ENCODE peak calls at places on chromosomes 4 and X, in eight cellular contexts. One of them, this sample, is unnamed.

GRCh38 chr4:98609946-98610345 is 48.5 kb downstream of the TSPAN5 start:
- DNase-seq in adipocyte: peak
- DNase-seq in GM04504: no peak
- DNase-seq in NCI-H1417 treated with DMSO at 0.1 percent for 48 hours: no peak
- DNase-seq in head of caudate nucleus: no peak
- DNase-seq in NCI-H1105 treated with DMSO at 0.1 percent for 48 hours: no peak
- DNase-seq in stimulated activated CD4-positive, alpha-beta T cell treated with anti-CD3 and anti-CD28 coated beads, Interleukin-4, amount 100 ng/mL, for 1 hour: no peak
- DNase-seq in fibroblast of mammary gland: no peak
- DNase-seq in this sample: no peak

GRCh38 chr4:58808817-58809216 is 1698.6 kb upstream of the IGFBP7 start:
- DNase-seq in adipocyte: no peak
- DNase-seq in GM04504: no peak
- DNase-seq in NCI-H1417 treated with DMSO at 0.1 percent for 48 hours: no peak
- DNase-seq in head of caudate nucleus: no peak
- DNase-seq in NCI-H1105 treated with DMSO at 0.1 percent for 48 hours: no peak
- DNase-seq in stimulated activated CD4-positive, alpha-beta T cell treated with anti-CD3 and anti-CD28 coated beads, Interleukin-4, amount 100 ng/mL, for 1 hour: no peak
- DNase-seq in fibroblast of mammary gland: no peak
- DNase-seq in this sample: no peak

GRCh38 chr4:86338989-86339388 is 20.9 kb downstream of the MAPK10 start:
- DNase-seq in adipocyte: peak
- DNase-seq in GM04504: peak
- DNase-seq in NCI-H1417 treated with DMSO at 0.1 percent for 48 hours: no peak
- DNase-seq in head of caudate nucleus: no peak
- DNase-seq in NCI-H1105 treated with DMSO at 0.1 percent for 48 hours: no peak
- DNase-seq in stimulated activated CD4-positive, alpha-beta T cell treated with anti-CD3 and anti-CD28 coated beads, Interleukin-4, amount 100 ng/mL, for 1 hour: no peak
- DNase-seq in fibroblast of mammary gland: peak
- DNase-seq in this sample: no peak

GRCh38 chr4:73944061-73944875 is 37.6 kb downstream of the PF4 start:
- DNase-seq in adipocyte: peak
- DNase-seq in GM04504: no peak
- DNase-seq in NCI-H1417 treated with DMSO at 0.1 percent for 48 hours: no peak
- DNase-seq in head of caudate nucleus: no peak
- DNase-seq in NCI-H1105 treated with DMSO at 0.1 percent for 48 hours: no peak
- DNase-seq in stimulated activated CD4-positive, alpha-beta T cell treated with anti-CD3 and anti-CD28 coated beads, Interleukin-4, amount 100 ng/mL, for 1 hour: no peak
- DNase-seq in fibroblast of mammary gland: peak
- DNase-seq in this sample: no peak

GRCh38 chr4:35925806-35926205 is 318.5 kb downstream of the ARAP2 start:
- DNase-seq in adipocyte: no peak
- DNase-seq in GM04504: no peak
- DNase-seq in NCI-H1417 treated with DMSO at 0.1 percent for 48 hours: no peak
- DNase-seq in head of caudate nucleus: no peak
- DNase-seq in NCI-H1105 treated with DMSO at 0.1 percent for 48 hours: no peak
- DNase-seq in stimulated activated CD4-positive, alpha-beta T cell treated with anti-CD3 and anti-CD28 coated beads, Interleukin-4, amount 100 ng/mL, for 1 hour: no peak
- DNase-seq in fibroblast of mammary gland: no peak
- DNase-seq in this sample: no peak

GRCh38 chr4:113349400-113349799 is 299.9 kb downstream of the ANK2 start:
- DNase-seq in adipocyte: no peak
- DNase-seq in GM04504: no peak
- DNase-seq in NCI-H1417 treated with DMSO at 0.1 percent for 48 hours: no peak
- DNase-seq in head of caudate nucleus: no peak
- DNase-seq in NCI-H1105 treated with DMSO at 0.1 percent for 48 hours: no peak
- DNase-seq in stimulated activated CD4-positive, alpha-beta T cell treated with anti-CD3 and anti-CD28 coated beads, Interleukin-4, amount 100 ng/mL, for 1 hour: no peak
- DNase-seq in fibroblast of mammary gland: no peak
- DNase-seq in this sample: no peak

GRCh38 chr4:26048378-26048882 is 134.4 kb downstream of the SMIM20 start:
- DNase-seq in adipocyte: peak
- DNase-seq in GM04504: peak
- DNase-seq in NCI-H1417 treated with DMSO at 0.1 percent for 48 hours: no peak
- DNase-seq in head of caudate nucleus: no peak
- DNase-seq in NCI-H1105 treated with DMSO at 0.1 percent for 48 hours: no peak
- DNase-seq in stimulated activated CD4-positive, alpha-beta T cell treated with anti-CD3 and anti-CD28 coated beads, Interleukin-4, amount 100 ng/mL, for 1 hour: no peak
- DNase-seq in fibroblast of mammary gland: peak
- DNase-seq in this sample: no peak

GRCh38 chr4:176656108-176656507 is 136.6 kb downstream of the VEGFC start:
- DNase-seq in adipocyte: peak
- DNase-seq in GM04504: peak
- DNase-seq in NCI-H1417 treated with DMSO at 0.1 percent for 48 hours: no peak
- DNase-seq in head of caudate nucleus: no peak
- DNase-seq in NCI-H1105 treated with DMSO at 0.1 percent for 48 hours: no peak
- DNase-seq in stimulated activated CD4-positive, alpha-beta T cell treated with anti-CD3 and anti-CD28 coated beads, Interleukin-4, amount 100 ng/mL, for 1 hour: no peak
- DNase-seq in fibroblast of mammary gland: no peak
- DNase-seq in this sample: peak

GRCh38 chr4:5511791-5512190 is 196.6 kb downstream of the EVC2 start:
- DNase-seq in adipocyte: peak
- DNase-seq in GM04504: no peak
- DNase-seq in NCI-H1417 treated with DMSO at 0.1 percent for 48 hours: no peak
- DNase-seq in head of caudate nucleus: no peak
- DNase-seq in NCI-H1105 treated with DMSO at 0.1 percent for 48 hours: no peak
- DNase-seq in stimulated activated CD4-positive, alpha-beta T cell treated with anti-CD3 and anti-CD28 coated beads, Interleukin-4, amount 100 ng/mL, for 1 hour: no peak
- DNase-seq in fibroblast of mammary gland: peak
- DNase-seq in this sample: no peak

GRCh38 chrX:73963682-73964081 is 340.3 kb upstream of the ZCCHC13 start:
- DNase-seq in adipocyte: no peak
- DNase-seq in GM04504: no peak
- DNase-seq in NCI-H1417 treated with DMSO at 0.1 percent for 48 hours: no peak
- DNase-seq in head of caudate nucleus: no peak
- DNase-seq in NCI-H1105 treated with DMSO at 0.1 percent for 48 hours: no peak
- DNase-seq in stimulated activated CD4-positive, alpha-beta T cell treated with anti-CD3 and anti-CD28 coated beads, Interleukin-4, amount 100 ng/mL, for 1 hour: no peak
- DNase-seq in fibroblast of mammary gland: peak
- DNase-seq in this sample: no peak

GRCh38 chr4:47741200-47741599 is 96.7 kb downstream of the CORIN start:
- DNase-seq in adipocyte: peak
- DNase-seq in GM04504: no peak
- DNase-seq in NCI-H1417 treated with DMSO at 0.1 percent for 48 hours: no peak
- DNase-seq in head of caudate nucleus: no peak
- DNase-seq in NCI-H1105 treated with DMSO at 0.1 percent for 48 hours: no peak
- DNase-seq in stimulated activated CD4-positive, alpha-beta T cell treated with anti-CD3 and anti-CD28 coated beads, Interleukin-4, amount 100 ng/mL, for 1 hour: no peak
- DNase-seq in fibroblast of mammary gland: peak
- DNase-seq in this sample: no peak

GRCh38 chrX:13076176-13076956 is 31.9 kb upstream of the FAM9C start:
- DNase-seq in adipocyte: no peak
- DNase-seq in GM04504: no peak
- DNase-seq in NCI-H1417 treated with DMSO at 0.1 percent for 48 hours: no peak
- DNase-seq in head of caudate nucleus: no peak
- DNase-seq in NCI-H1105 treated with DMSO at 0.1 percent for 48 hours: no peak
- DNase-seq in stimulated activated CD4-positive, alpha-beta T cell treated with anti-CD3 and anti-CD28 coated beads, Interleukin-4, amount 100 ng/mL, for 1 hour: no peak
- DNase-seq in fibroblast of mammary gland: peak
- DNase-seq in this sample: no peak

GRCh38 chrX:147912093-147912801 is 528 bp downstream of the FMR1 start:
- DNase-seq in adipocyte: peak
- DNase-seq in GM04504: peak
- DNase-seq in NCI-H1417 treated with DMSO at 0.1 percent for 48 hours: no peak
- DNase-seq in head of caudate nucleus: no peak
- DNase-seq in NCI-H1105 treated with DMSO at 0.1 percent for 48 hours: peak
- DNase-seq in stimulated activated CD4-positive, alpha-beta T cell treated with anti-CD3 and anti-CD28 coated beads, Interleukin-4, amount 100 ng/mL, for 1 hour: peak
- DNase-seq in fibroblast of mammary gland: peak
- DNase-seq in this sample: peak

GRCh38 chr4:27360651-27361347 is 500.2 kb downstream of the STIM2 start:
- DNase-seq in adipocyte: peak
- DNase-seq in GM04504: peak
- DNase-seq in NCI-H1417 treated with DMSO at 0.1 percent for 48 hours: no peak
- DNase-seq in head of caudate nucleus: no peak
- DNase-seq in NCI-H1105 treated with DMSO at 0.1 percent for 48 hours: no peak
- DNase-seq in stimulated activated CD4-positive, alpha-beta T cell treated with anti-CD3 and anti-CD28 coated beads, Interleukin-4, amount 100 ng/mL, for 1 hour: no peak
- DNase-seq in fibroblast of mammary gland: peak
- DNase-seq in this sample: no peak

GRCh38 chrX:115968436-115969252 is 201.9 kb upstream of the AGTR2 start:
- DNase-seq in adipocyte: peak
- DNase-seq in GM04504: no peak
- DNase-seq in NCI-H1417 treated with DMSO at 0.1 percent for 48 hours: peak
- DNase-seq in head of caudate nucleus: peak
- DNase-seq in NCI-H1105 treated with DMSO at 0.1 percent for 48 hours: peak
- DNase-seq in stimulated activated CD4-positive, alpha-beta T cell treated with anti-CD3 and anti-CD28 coated beads, Interleukin-4, amount 100 ng/mL, for 1 hour: no peak
- DNase-seq in fibroblast of mammary gland: peak
- DNase-seq in this sample: peak

GRCh38 chr4:55609393-55609821 is 17.4 kb upstream of the PDCL2 start:
- DNase-seq in adipocyte: peak
- DNase-seq in GM04504: peak
- DNase-seq in NCI-H1417 treated with DMSO at 0.1 percent for 48 hours: no peak
- DNase-seq in head of caudate nucleus: no peak
- DNase-seq in NCI-H1105 treated with DMSO at 0.1 percent for 48 hours: no peak
- DNase-seq in stimulated activated CD4-positive, alpha-beta T cell treated with anti-CD3 and anti-CD28 coated beads, Interleukin-4, amount 100 ng/mL, for 1 hour: no peak
- DNase-seq in fibroblast of mammary gland: peak
- DNase-seq in this sample: no peak

GRCh38 chrX:109936114-109936513 is 66.8 kb upstream of the TMEM164 start:
- DNase-seq in adipocyte: peak
- DNase-seq in GM04504: no peak
- DNase-seq in NCI-H1417 treated with DMSO at 0.1 percent for 48 hours: no peak
- DNase-seq in head of caudate nucleus: no peak
- DNase-seq in NCI-H1105 treated with DMSO at 0.1 percent for 48 hours: no peak
- DNase-seq in stimulated activated CD4-positive, alpha-beta T cell treated with anti-CD3 and anti-CD28 coated beads, Interleukin-4, amount 100 ng/mL, for 1 hour: no peak
- DNase-seq in fibroblast of mammary gland: peak
- DNase-seq in this sample: no peak

GRCh38 chr4:107970063-107970798 is 19.5 kb upstream of the HADH start:
- DNase-seq in adipocyte: no peak
- DNase-seq in GM04504: no peak
- DNase-seq in NCI-H1417 treated with DMSO at 0.1 percent for 48 hours: no peak
- DNase-seq in head of caudate nucleus: no peak
- DNase-seq in NCI-H1105 treated with DMSO at 0.1 percent for 48 hours: no peak
- DNase-seq in stimulated activated CD4-positive, alpha-beta T cell treated with anti-CD3 and anti-CD28 coated beads, Interleukin-4, amount 100 ng/mL, for 1 hour: no peak
- DNase-seq in fibroblast of mammary gland: no peak
- DNase-seq in this sample: no peak

GRCh38 chr4:39498724-39499014 is 28.6 kb downstream of the UGDH start:
- DNase-seq in adipocyte: no peak
- DNase-seq in GM04504: no peak
- DNase-seq in NCI-H1417 treated with DMSO at 0.1 percent for 48 hours: no peak
- DNase-seq in head of caudate nucleus: no peak
- DNase-seq in NCI-H1105 treated with DMSO at 0.1 percent for 48 hours: no peak
- DNase-seq in stimulated activated CD4-positive, alpha-beta T cell treated with anti-CD3 and anti-CD28 coated beads, Interleukin-4, amount 100 ng/mL, for 1 hour: no peak
- DNase-seq in fibroblast of mammary gland: no peak
- DNase-seq in this sample: no peak

GRCh38 chr4:8580321-8581093 is at the start of gene GPR78:
- DNase-seq in adipocyte: peak
- DNase-seq in GM04504: no peak
- DNase-seq in NCI-H1417 treated with DMSO at 0.1 percent for 48 hours: no peak
- DNase-seq in head of caudate nucleus: no peak
- DNase-seq in NCI-H1105 treated with DMSO at 0.1 percent for 48 hours: peak
- DNase-seq in stimulated activated CD4-positive, alpha-beta T cell treated with anti-CD3 and anti-CD28 coated beads, Interleukin-4, amount 100 ng/mL, for 1 hour: peak
- DNase-seq in fibroblast of mammary gland: peak
- DNase-seq in this sample: no peak

GRCh38 chrX:69285401-69285871 is 120.2 kb upstream of the PJA1 start:
- DNase-seq in adipocyte: no peak
- DNase-seq in GM04504: no peak
- DNase-seq in NCI-H1417 treated with DMSO at 0.1 percent for 48 hours: no peak
- DNase-seq in head of caudate nucleus: no peak
- DNase-seq in NCI-H1105 treated with DMSO at 0.1 percent for 48 hours: no peak
- DNase-seq in stimulated activated CD4-positive, alpha-beta T cell treated with anti-CD3 and anti-CD28 coated beads, Interleukin-4, amount 100 ng/mL, for 1 hour: no peak
- DNase-seq in fibroblast of mammary gland: no peak
- DNase-seq in this sample: no peak

GRCh38 chr4:87309625-87310024 is 13.1 kb downstream of the HSD17B13 start:
- DNase-seq in adipocyte: no peak
- DNase-seq in GM04504: peak
- DNase-seq in NCI-H1417 treated with DMSO at 0.1 percent for 48 hours: no peak
- DNase-seq in head of caudate nucleus: no peak
- DNase-seq in NCI-H1105 treated with DMSO at 0.1 percent for 48 hours: no peak
- DNase-seq in stimulated activated CD4-positive, alpha-beta T cell treated with anti-CD3 and anti-CD28 coated beads, Interleukin-4, amount 100 ng/mL, for 1 hour: no peak
- DNase-seq in fibroblast of mammary gland: peak
- DNase-seq in this sample: no peak

GRCh38 chr4:151103758-151104157 is 4.3 kb downstream of the RPS3A start:
- DNase-seq in adipocyte: no peak
- DNase-seq in GM04504: no peak
- DNase-seq in NCI-H1417 treated with DMSO at 0.1 percent for 48 hours: no peak
- DNase-seq in head of caudate nucleus: no peak
- DNase-seq in NCI-H1105 treated with DMSO at 0.1 percent for 48 hours: no peak
- DNase-seq in stimulated activated CD4-positive, alpha-beta T cell treated with anti-CD3 and anti-CD28 coated beads, Interleukin-4, amount 100 ng/mL, for 1 hour: no peak
- DNase-seq in fibroblast of mammary gland: no peak
- DNase-seq in this sample: no peak

GRCh38 chr4:168647976-168648375 is 151.1 kb downstream of the PALLD start:
- DNase-seq in adipocyte: no peak
- DNase-seq in GM04504: no peak
- DNase-seq in NCI-H1417 treated with DMSO at 0.1 percent for 48 hours: no peak
- DNase-seq in head of caudate nucleus: no peak
- DNase-seq in NCI-H1105 treated with DMSO at 0.1 percent for 48 hours: no peak
- DNase-seq in stimulated activated CD4-positive, alpha-beta T cell treated with anti-CD3 and anti-CD28 coated beads, Interleukin-4, amount 100 ng/mL, for 1 hour: no peak
- DNase-seq in fibroblast of mammary gland: no peak
- DNase-seq in this sample: no peak

GRCh38 chr4:82629238-82630000 is 67.6 kb upstream of the TMEM150C start:
- DNase-seq in adipocyte: peak
- DNase-seq in GM04504: no peak
- DNase-seq in NCI-H1417 treated with DMSO at 0.1 percent for 48 hours: no peak
- DNase-seq in head of caudate nucleus: no peak
- DNase-seq in NCI-H1105 treated with DMSO at 0.1 percent for 48 hours: no peak
- DNase-seq in stimulated activated CD4-positive, alpha-beta T cell treated with anti-CD3 and anti-CD28 coated beads, Interleukin-4, amount 100 ng/mL, for 1 hour: no peak
- DNase-seq in fibroblast of mammary gland: peak
- DNase-seq in this sample: no peak

GRCh38 chrX:46327229-46328081 is 217.8 kb downstream of the ZNF674 start:
- DNase-seq in adipocyte: peak
- DNase-seq in GM04504: no peak
- DNase-seq in NCI-H1417 treated with DMSO at 0.1 percent for 48 hours: no peak
- DNase-seq in head of caudate nucleus: no peak
- DNase-seq in NCI-H1105 treated with DMSO at 0.1 percent for 48 hours: no peak
- DNase-seq in stimulated activated CD4-positive, alpha-beta T cell treated with anti-CD3 and anti-CD28 coated beads, Interleukin-4, amount 100 ng/mL, for 1 hour: no peak
- DNase-seq in fibroblast of mammary gland: no peak
- DNase-seq in this sample: no peak

GRCh38 chr4:89558147-89558546 is 250.5 kb upstream of the GPRIN3 start:
- DNase-seq in adipocyte: no peak
- DNase-seq in GM04504: no peak
- DNase-seq in NCI-H1417 treated with DMSO at 0.1 percent for 48 hours: no peak
- DNase-seq in head of caudate nucleus: no peak
- DNase-seq in NCI-H1105 treated with DMSO at 0.1 percent for 48 hours: no peak
- DNase-seq in stimulated activated CD4-positive, alpha-beta T cell treated with anti-CD3 and anti-CD28 coated beads, Interleukin-4, amount 100 ng/mL, for 1 hour: no peak
- DNase-seq in fibroblast of mammary gland: peak
- DNase-seq in this sample: peak

GRCh38 chr4:108861339-108861738 is 98.5 kb upstream of the ETNPPL start:
- DNase-seq in adipocyte: peak
- DNase-seq in GM04504: no peak
- DNase-seq in NCI-H1417 treated with DMSO at 0.1 percent for 48 hours: no peak
- DNase-seq in head of caudate nucleus: no peak
- DNase-seq in NCI-H1105 treated with DMSO at 0.1 percent for 48 hours: no peak
- DNase-seq in stimulated activated CD4-positive, alpha-beta T cell treated with anti-CD3 and anti-CD28 coated beads, Interleukin-4, amount 100 ng/mL, for 1 hour: no peak
- DNase-seq in fibroblast of mammary gland: peak
- DNase-seq in this sample: no peak

GRCh38 chr4:48116582-48116981 is 17.5 kb downstream of the TXK start:
- DNase-seq in adipocyte: no peak
- DNase-seq in GM04504: no peak
- DNase-seq in NCI-H1417 treated with DMSO at 0.1 percent for 48 hours: no peak
- DNase-seq in head of caudate nucleus: no peak
- DNase-seq in NCI-H1105 treated with DMSO at 0.1 percent for 48 hours: no peak
- DNase-seq in stimulated activated CD4-positive, alpha-beta T cell treated with anti-CD3 and anti-CD28 coated beads, Interleukin-4, amount 100 ng/mL, for 1 hour: no peak
- DNase-seq in fibroblast of mammary gland: no peak
- DNase-seq in this sample: no peak

GRCh38 chr4:123449780-123450179 is 53.2 kb downstream of the SPRY1 start:
- DNase-seq in adipocyte: no peak
- DNase-seq in GM04504: no peak
- DNase-seq in NCI-H1417 treated with DMSO at 0.1 percent for 48 hours: no peak
- DNase-seq in head of caudate nucleus: no peak
- DNase-seq in NCI-H1105 treated with DMSO at 0.1 percent for 48 hours: no peak
- DNase-seq in stimulated activated CD4-positive, alpha-beta T cell treated with anti-CD3 and anti-CD28 coated beads, Interleukin-4, amount 100 ng/mL, for 1 hour: no peak
- DNase-seq in fibroblast of mammary gland: peak
- DNase-seq in this sample: no peak